ENCODE peak calls at places on chromosomes 6 and 20, in eight cellular contexts. One of them, this sample, is unnamed.

GRCh38 chr6:33826537-33826936 is 22.7 kb upstream of the MLN start:
- DNase-seq in NCI-H526 treated with DMSO at 0.1 percent for 48 hours: no peak
- DNase-seq in head of caudate nucleus: no peak
- DNase-seq in T1000: no peak
- DNase-seq in GM23248: no peak
- DNase-seq in cerebellar cortex: no peak
- DNase-seq in substantia nigra: no peak
- DNase-seq in iPS DF 6.9: no peak
- DNase-seq in this sample: no peak

GRCh38 chr6:68880050-68880449 is 245.0 kb downstream of the ADGRB3 start:
- DNase-seq in cerebellar cortex: peak; percentile 29
- DNase-seq in GM23248: peak; percentile 3
- DNase-seq in T1000: no peak
- DNase-seq in NCI-H526 treated with DMSO at 0.1 percent for 48 hours: no peak
- DNase-seq in substantia nigra: no peak
- DNase-seq in head of caudate nucleus: no peak
- DNase-seq in iPS DF 6.9: no peak
- DNase-seq in this sample: no peak

GRCh38 chr6:129312865-129313264 is 397.1 kb downstream of the ARHGAP18 start:
- DNase-seq in cerebellar cortex: peak; percentile 19
- DNase-seq in head of caudate nucleus: no peak
- DNase-seq in GM23248: peak; percentile 85
- DNase-seq in NCI-H526 treated with DMSO at 0.1 percent for 48 hours: no peak
- DNase-seq in substantia nigra: no peak
- DNase-seq in T1000: no peak
- DNase-seq in iPS DF 6.9: no peak
- DNase-seq in this sample: no peak

GRCh38 chr6:101582786-101583185 is 189.3 kb downstream of the GRIK2 start:
- DNase-seq in substantia nigra: no peak
- DNase-seq in cerebellar cortex: no peak
- DNase-seq in T1000: no peak
- DNase-seq in NCI-H526 treated with DMSO at 0.1 percent for 48 hours: no peak
- DNase-seq in head of caudate nucleus: no peak
- DNase-seq in GM23248: no peak
- DNase-seq in iPS DF 6.9: no peak
- DNase-seq in this sample: no peak

GRCh38 chr6:40471243-40471642 is 115.9 kb downstream of the LRFN2 start:
- DNase-seq in T1000: no peak
- DNase-seq in cerebellar cortex: no peak
- DNase-seq in head of caudate nucleus: no peak
- DNase-seq in GM23248: no peak
- DNase-seq in iPS DF 6.9: no peak
- DNase-seq in substantia nigra: no peak
- DNase-seq in NCI-H526 treated with DMSO at 0.1 percent for 48 hours: no peak
- DNase-seq in this sample: no peak

GRCh38 chr20:43941476-43942212 is 27.0 kb downstream of the TOX2 start:
- DNase-seq in T1000: no peak
- DNase-seq in iPS DF 6.9: no peak
- DNase-seq in cerebellar cortex: no peak
- DNase-seq in head of caudate nucleus: no peak
- DNase-seq in GM23248: peak; percentile 40
- DNase-seq in NCI-H526 treated with DMSO at 0.1 percent for 48 hours: no peak
- DNase-seq in substantia nigra: no peak
- DNase-seq in this sample: no peak

GRCh38 chr20:38452880-38453624 is 17.9 kb upstream of the SNHG17 start:
- DNase-seq in T1000: no peak
- DNase-seq in GM23248: peak; percentile 82
- DNase-seq in NCI-H526 treated with DMSO at 0.1 percent for 48 hours: no peak
- DNase-seq in substantia nigra: no peak
- DNase-seq in cerebellar cortex: no peak
- DNase-seq in iPS DF 6.9: no peak
- DNase-seq in head of caudate nucleus: no peak
- DNase-seq in this sample: no peak

GRCh38 chr6:83609248-83609647 is 96.9 kb downstream of the PRSS35 start:
- DNase-seq in NCI-H526 treated with DMSO at 0.1 percent for 48 hours: no peak
- DNase-seq in cerebellar cortex: no peak
- DNase-seq in GM23248: no peak
- DNase-seq in T1000: no peak
- DNase-seq in substantia nigra: no peak
- DNase-seq in iPS DF 6.9: no peak
- DNase-seq in head of caudate nucleus: no peak
- DNase-seq in this sample: no peak

GRCh38 chr20:62360854-62361798 is 6.0 kb downstream of the LAMA5 start:
- DNase-seq in head of caudate nucleus: no peak
- DNase-seq in cerebellar cortex: no peak
- DNase-seq in NCI-H526 treated with DMSO at 0.1 percent for 48 hours: no peak
- DNase-seq in iPS DF 6.9: no peak
- DNase-seq in GM23248: no peak
- DNase-seq in T1000: no peak
- DNase-seq in substantia nigra: no peak
- DNase-seq in this sample: no peak

GRCh38 chr6:76774750-76775396 is 688.4 kb downstream of the HTR1B start:
- DNase-seq in NCI-H526 treated with DMSO at 0.1 percent for 48 hours: no peak
- DNase-seq in T1000: no peak
- DNase-seq in iPS DF 6.9: no peak
- DNase-seq in substantia nigra: no peak
- DNase-seq in cerebellar cortex: no peak
- DNase-seq in head of caudate nucleus: no peak
- DNase-seq in GM23248: no peak
- DNase-seq in this sample: no peak

GRCh38 chr6:162710438-162710837 is 17.1 kb downstream of the PRKN start:
- DNase-seq in cerebellar cortex: no peak
- DNase-seq in NCI-H526 treated with DMSO at 0.1 percent for 48 hours: no peak
- DNase-seq in iPS DF 6.9: no peak
- DNase-seq in GM23248: no peak
- DNase-seq in T1000: no peak
- DNase-seq in head of caudate nucleus: no peak
- DNase-seq in substantia nigra: no peak
- DNase-seq in this sample: no peak

GRCh38 chr6:102994866-102995265 is 1601.4 kb downstream of the GRIK2 start:
- DNase-seq in iPS DF 6.9: no peak
- DNase-seq in substantia nigra: no peak
- DNase-seq in cerebellar cortex: no peak
- DNase-seq in head of caudate nucleus: no peak
- DNase-seq in T1000: no peak
- DNase-seq in NCI-H526 treated with DMSO at 0.1 percent for 48 hours: no peak
- DNase-seq in GM23248: no peak
- DNase-seq in this sample: no peak

GRCh38 chr6:26536571-26537159 is 1.5 kb upstream of the HMGN4 start:
- DNase-seq in substantia nigra: no peak
- DNase-seq in cerebellar cortex: peak; percentile 82
- DNase-seq in iPS DF 6.9: no peak
- DNase-seq in GM23248: peak; percentile 72
- DNase-seq in NCI-H526 treated with DMSO at 0.1 percent for 48 hours: peak; percentile 72
- DNase-seq in T1000: no peak
- DNase-seq in head of caudate nucleus: peak; percentile 26
- DNase-seq in this sample: no peak

GRCh38 chr6:5580736-5581568 is 319.6 kb downstream of the FARS2 start:
- DNase-seq in iPS DF 6.9: no peak
- DNase-seq in NCI-H526 treated with DMSO at 0.1 percent for 48 hours: no peak
- DNase-seq in T1000: no peak
- DNase-seq in GM23248: no peak
- DNase-seq in substantia nigra: no peak
- DNase-seq in head of caudate nucleus: no peak
- DNase-seq in cerebellar cortex: no peak
- DNase-seq in this sample: no peak

GRCh38 chr6:22717906-22718305 is 148.5 kb downstream of the HDGFL1 start:
- DNase-seq in NCI-H526 treated with DMSO at 0.1 percent for 48 hours: peak; percentile 86
- DNase-seq in GM23248: no peak
- DNase-seq in cerebellar cortex: no peak
- DNase-seq in substantia nigra: no peak
- DNase-seq in iPS DF 6.9: no peak
- DNase-seq in T1000: no peak
- DNase-seq in head of caudate nucleus: peak; percentile 17
- DNase-seq in this sample: no peak

GRCh38 chr20:46571418-46571817 is 21.0 kb upstream of the OCSTAMP start:
- DNase-seq in cerebellar cortex: no peak
- DNase-seq in GM23248: no peak
- DNase-seq in T1000: no peak
- DNase-seq in NCI-H526 treated with DMSO at 0.1 percent for 48 hours: no peak
- DNase-seq in head of caudate nucleus: no peak
- DNase-seq in iPS DF 6.9: no peak
- DNase-seq in substantia nigra: no peak
- DNase-seq in this sample: no peak

GRCh38 chr6:20441921-20442320 is 40.2 kb downstream of the E2F3 start:
- DNase-seq in T1000: no peak
- DNase-seq in NCI-H526 treated with DMSO at 0.1 percent for 48 hours: no peak
- DNase-seq in GM23248: no peak
- DNase-seq in substantia nigra: no peak
- DNase-seq in head of caudate nucleus: no peak
- DNase-seq in iPS DF 6.9: no peak
- DNase-seq in cerebellar cortex: no peak
- DNase-seq in this sample: no peak

GRCh38 chr6:117498159-117498558 is 15.7 kb downstream of the DCBLD1 start:
- DNase-seq in T1000: no peak
- DNase-seq in iPS DF 6.9: no peak
- DNase-seq in cerebellar cortex: no peak
- DNase-seq in NCI-H526 treated with DMSO at 0.1 percent for 48 hours: no peak
- DNase-seq in GM23248: peak; percentile 83
- DNase-seq in head of caudate nucleus: no peak
- DNase-seq in substantia nigra: no peak
- DNase-seq in this sample: no peak

GRCh38 chr20:64109831-64110391 is 2.5 kb upstream of the NPBWR2 start:
- DNase-seq in GM23248: no peak
- DNase-seq in cerebellar cortex: no peak
- DNase-seq in head of caudate nucleus: peak; percentile 51
- DNase-seq in T1000: no peak
- DNase-seq in iPS DF 6.9: no peak
- DNase-seq in NCI-H526 treated with DMSO at 0.1 percent for 48 hours: no peak
- DNase-seq in substantia nigra: no peak
- DNase-seq in this sample: no peak

GRCh38 chr6:150029276-150029675 is 3.9 kb upstream of the RAET1L start:
- DNase-seq in head of caudate nucleus: no peak
- DNase-seq in NCI-H526 treated with DMSO at 0.1 percent for 48 hours: no peak
- DNase-seq in iPS DF 6.9: no peak
- DNase-seq in cerebellar cortex: no peak
- DNase-seq in substantia nigra: no peak
- DNase-seq in T1000: no peak
- DNase-seq in GM23248: no peak
- DNase-seq in this sample: no peak

GRCh38 chr6:137166247-137167098 is 7.0 kb downstream of the IL22RA2 start:
- DNase-seq in substantia nigra: no peak
- DNase-seq in iPS DF 6.9: no peak
- DNase-seq in GM23248: no peak
- DNase-seq in T1000: no peak
- DNase-seq in head of caudate nucleus: no peak
- DNase-seq in NCI-H526 treated with DMSO at 0.1 percent for 48 hours: no peak
- DNase-seq in cerebellar cortex: no peak
- DNase-seq in this sample: no peak

GRCh38 chr6:66735106-66735890 is 1028.3 kb upstream of the EYS start:
- DNase-seq in substantia nigra: no peak
- DNase-seq in NCI-H526 treated with DMSO at 0.1 percent for 48 hours: no peak
- DNase-seq in iPS DF 6.9: no peak
- DNase-seq in cerebellar cortex: no peak
- DNase-seq in GM23248: no peak
- DNase-seq in T1000: no peak
- DNase-seq in head of caudate nucleus: no peak
- DNase-seq in this sample: no peak

GRCh38 chr6:11718461-11718860 is 60.1 kb downstream of the ADTRP start:
- DNase-seq in GM23248: peak; percentile 66
- DNase-seq in T1000: no peak
- DNase-seq in head of caudate nucleus: no peak
- DNase-seq in substantia nigra: no peak
- DNase-seq in cerebellar cortex: no peak
- DNase-seq in iPS DF 6.9: no peak
- DNase-seq in NCI-H526 treated with DMSO at 0.1 percent for 48 hours: no peak
- DNase-seq in this sample: no peak

GRCh38 chr20:58706975-58707681 is 14.5 kb downstream of the NPEPL1 start:
- DNase-seq in head of caudate nucleus: peak; percentile 8
- DNase-seq in GM23248: no peak
- DNase-seq in iPS DF 6.9: no peak
- DNase-seq in T1000: no peak
- DNase-seq in NCI-H526 treated with DMSO at 0.1 percent for 48 hours: no peak
- DNase-seq in substantia nigra: no peak
- DNase-seq in cerebellar cortex: no peak
- DNase-seq in this sample: no peak

GRCh38 chr6:72715119-72715518 is 93.3 kb downstream of the KCNQ5 start:
- DNase-seq in NCI-H526 treated with DMSO at 0.1 percent for 48 hours: no peak
- DNase-seq in head of caudate nucleus: no peak
- DNase-seq in cerebellar cortex: no peak
- DNase-seq in substantia nigra: no peak
- DNase-seq in GM23248: no peak
- DNase-seq in T1000: no peak
- DNase-seq in iPS DF 6.9: no peak
- DNase-seq in this sample: no peak

GRCh38 chr20:46494077-46494476 is 19.3 kb downstream of the ZNF334 start:
- DNase-seq in iPS DF 6.9: no peak
- DNase-seq in GM23248: no peak
- DNase-seq in NCI-H526 treated with DMSO at 0.1 percent for 48 hours: no peak
- DNase-seq in cerebellar cortex: no peak
- DNase-seq in head of caudate nucleus: no peak
- DNase-seq in substantia nigra: no peak
- DNase-seq in T1000: no peak
- DNase-seq in this sample: no peak

GRCh38 chr6:148548065-148548748 is 198.6 kb upstream of the UST start:
- DNase-seq in substantia nigra: no peak
- DNase-seq in GM23248: peak; percentile 30
- DNase-seq in head of caudate nucleus: peak; percentile 73
- DNase-seq in T1000: no peak
- DNase-seq in cerebellar cortex: peak; percentile 16
- DNase-seq in iPS DF 6.9: no peak
- DNase-seq in NCI-H526 treated with DMSO at 0.1 percent for 48 hours: no peak
- DNase-seq in this sample: no peak

GRCh38 chr20:9323622-9324021 is 190.8 kb upstream of the LAMP5 start:
- DNase-seq in T1000: no peak
- DNase-seq in substantia nigra: no peak
- DNase-seq in cerebellar cortex: no peak
- DNase-seq in head of caudate nucleus: no peak
- DNase-seq in GM23248: peak; percentile 32
- DNase-seq in iPS DF 6.9: peak; percentile 16
- DNase-seq in NCI-H526 treated with DMSO at 0.1 percent for 48 hours: no peak
- DNase-seq in this sample: no peak

GRCh38 chr6:28356666-28357020 is 6.9 kb downstream of the ZKSCAN3 start:
- DNase-seq in GM23248: no peak
- DNase-seq in T1000: no peak
- DNase-seq in iPS DF 6.9: no peak
- DNase-seq in cerebellar cortex: no peak
- DNase-seq in head of caudate nucleus: no peak
- DNase-seq in NCI-H526 treated with DMSO at 0.1 percent for 48 hours: no peak
- DNase-seq in substantia nigra: no peak
- DNase-seq in this sample: no peak

GRCh38 chr20:40443731-40444130 is 245.3 kb downstream of the MAFB start:
- DNase-seq in cerebellar cortex: no peak
- DNase-seq in iPS DF 6.9: no peak
- DNase-seq in substantia nigra: no peak
- DNase-seq in GM23248: no peak
- DNase-seq in T1000: no peak
- DNase-seq in NCI-H526 treated with DMSO at 0.1 percent for 48 hours: no peak
- DNase-seq in head of caudate nucleus: no peak
- DNase-seq in this sample: no peak

GRCh38 chr6:129417416-129418086 is 292.4 kb downstream of the ARHGAP18 start:
- DNase-seq in GM23248: no peak
- DNase-seq in cerebellar cortex: no peak
- DNase-seq in T1000: no peak
- DNase-seq in iPS DF 6.9: no peak
- DNase-seq in substantia nigra: no peak
- DNase-seq in NCI-H526 treated with DMSO at 0.1 percent for 48 hours: no peak
- DNase-seq in head of caudate nucleus: no peak
- DNase-seq in this sample: no peak

GRCh38 chr6:10722820-10723651 is at the start of gene TMEM14C:
- DNase-seq in iPS DF 6.9: peak; percentile 95
- DNase-seq in NCI-H526 treated with DMSO at 0.1 percent for 48 hours: peak; percentile 94
- DNase-seq in T1000: peak; percentile 94
- DNase-seq in cerebellar cortex: peak; percentile 99
- DNase-seq in GM23248: peak; percentile 99
- DNase-seq in head of caudate nucleus: peak; percentile 97
- DNase-seq in substantia nigra: peak; percentile 91
- DNase-seq in this sample: peak; percentile 74

GRCh38 chr20:11195899-11196558 is 522.2 kb upstream of the JAG1 start:
- DNase-seq in substantia nigra: no peak
- DNase-seq in GM23248: peak; percentile 74
- DNase-seq in head of caudate nucleus: no peak
- DNase-seq in cerebellar cortex: no peak
- DNase-seq in iPS DF 6.9: no peak
- DNase-seq in NCI-H526 treated with DMSO at 0.1 percent for 48 hours: no peak
- DNase-seq in T1000: peak; percentile 34
- DNase-seq in this sample: no peak

GRCh38 chr6:87139236-87139635 is 16.1 kb upstream of the ZNF292 start:
- DNase-seq in GM23248: peak; percentile 68
- DNase-seq in cerebellar cortex: peak; percentile 57
- DNase-seq in head of caudate nucleus: no peak
- DNase-seq in iPS DF 6.9: no peak
- DNase-seq in T1000: no peak
- DNase-seq in NCI-H526 treated with DMSO at 0.1 percent for 48 hours: no peak
- DNase-seq in substantia nigra: peak; percentile 8
- DNase-seq in this sample: no peak